ENCODE peak calls at places on chromosomes 12 and 14, in four cellular contexts. Q, L, E and A are unnamed samples.

GRCh38 chr12:95218164-95218851 is 701 bp downstream of the VEZT start:
- DNase-seq in Q (peak), L (no peak), E (no peak), A (peak)

GRCh38 chr12:92294676-92295440 is 149.2 kb upstream of the BTG1 start:
- DNase-seq in Q (no peak), L (no peak), E (no peak), A (no peak)

GRCh38 chr14:22560638-22561365 is 28.2 kb downstream of the DAD1 start:
- DNase-seq in Q (peak), L (no peak), E (no peak), A (no peak)

GRCh38 chr14:62015945-62016344 is 253.7 kb downstream of the SNAPC1 start:
- DNase-seq in Q (peak), L (no peak), E (no peak), A (no peak)

GRCh38 chr12:96578526-96579125 is 89.2 kb downstream of the CFAP54 start:
- DNase-seq in Q (peak), L (no peak), E (peak), A (peak)

GRCh38 chr12:6276936-6277615 is 33.4 kb upstream of the PLEKHG6 start:
- DNase-seq in Q (peak), L (no peak), E (no peak), A (no peak)

GRCh38 chr12:127822743-127823433 is 444.1 kb upstream of the TMEM132C start:
- DNase-seq in Q (no peak), L (no peak), E (no peak), A (no peak)

GRCh38 chr12:16118586-16118985 is 158.9 kb downstream of the SLC15A5 start:
- DNase-seq in Q (no peak), L (no peak), E (no peak), A (no peak)

GRCh38 chr12:45017916-45018315 is 33.0 kb downstream of the DBX2 start:
- DNase-seq in Q (no peak), L (no peak), E (no peak), A (no peak)

GRCh38 chr12:81296556-81297305 is 218.9 kb downstream of the ACSS3 start:
- DNase-seq in Q (peak), L (no peak), E (no peak), A (no peak)

GRCh38 chr12:43836455-43836989 is 641 bp downstream of the TMEM117 start:
- DNase-seq in Q (peak), L (no peak), E (no peak), A (no peak)

GRCh38 chr14:21978184-21978998 is 304.8 kb upstream of the OR4E1 start:
- DNase-seq in Q (peak), L (peak), E (peak), A (peak)

GRCh38 chr12:55721601-55722213 is 1.5 kb downstream of the RDH5 start:
- DNase-seq in Q (peak), L (peak), E (no peak), A (no peak)

GRCh38 chr12:65229441-65229840 is 49.0 kb upstream of the MSRB3 start:
- DNase-seq in Q (peak), L (no peak), E (no peak), A (peak)

GRCh38 chr14:63659726-63660125 is 18.1 kb upstream of the WDR89 start:
- DNase-seq in Q (peak), L (no peak), E (no peak), A (no peak)

GRCh38 chr12:33245459-33245858 is 194.2 kb downstream of the SYT10 start:
- DNase-seq in Q (no peak), L (no peak), E (no peak), A (no peak)

GRCh38 chr12:121814429-121815119 is 10.8 kb downstream of the SETD1B start:
- DNase-seq in Q (no peak), L (peak), E (no peak), A (no peak)

GRCh38 chr12:52202361-52203078 is 10.7 kb upstream of the KRT80 start:
- DNase-seq in Q (no peak), L (peak), E (no peak), A (no peak)

GRCh38 chr12:109134186-109134917 is 18.0 kb downstream of the ACACB start:
- DNase-seq in Q (peak), L (peak), E (peak), A (peak)

GRCh38 chr12:49296034-49296835 is 1.3 kb downstream of the PRPH start:
- DNase-seq in Q (peak), L (peak), E (no peak), A (peak)

GRCh38 chr14:103099081-103099732 is 4.7 kb downstream of the EXOC3L4 start:
- DNase-seq in Q (no peak), L (no peak), E (no peak), A (no peak)

GRCh38 chr14:89137514-89138163 is 279.4 kb downstream of the FOXN3 start:
- DNase-seq in Q (peak), L (no peak), E (peak), A (peak)

GRCh38 chr12:57194253-57194652 is 22.3 kb upstream of the NXPH4 start:
- DNase-seq in Q (no peak), L (no peak), E (no peak), A (no peak)

GRCh38 chr14:71309756-71310155 is 402.5 kb downstream of the PCNX1 start:
- DNase-seq in Q (no peak), L (no peak), E (no peak), A (no peak)

GRCh38 chr14:61925732-61926445 is 163.7 kb downstream of the SNAPC1 start:
- DNase-seq in Q (no peak), L (no peak), E (no peak), A (no peak)

GRCh38 chr14:104926619-104927431 is 2.1 kb downstream of the PLD4 start:
- DNase-seq in Q (no peak), L (peak), E (no peak), A (no peak)

GRCh38 chr14:59254911-59255545 is 66.6 kb downstream of the DAAM1 start:
- DNase-seq in Q (no peak), L (no peak), E (no peak), A (no peak)

GRCh38 chr14:102282751-102283465 is 22.1 kb downstream of the MOK start:
- DNase-seq in Q (no peak), L (no peak), E (no peak), A (no peak)

GRCh38 chr12:41566703-41567102 is 378.6 kb downstream of the PDZRN4 start:
- DNase-seq in Q (no peak), L (no peak), E (no peak), A (no peak)
- H3K27ac ChIP-seq in Q (no peak), L (no peak), E (no peak), A (no peak)

DNA sequence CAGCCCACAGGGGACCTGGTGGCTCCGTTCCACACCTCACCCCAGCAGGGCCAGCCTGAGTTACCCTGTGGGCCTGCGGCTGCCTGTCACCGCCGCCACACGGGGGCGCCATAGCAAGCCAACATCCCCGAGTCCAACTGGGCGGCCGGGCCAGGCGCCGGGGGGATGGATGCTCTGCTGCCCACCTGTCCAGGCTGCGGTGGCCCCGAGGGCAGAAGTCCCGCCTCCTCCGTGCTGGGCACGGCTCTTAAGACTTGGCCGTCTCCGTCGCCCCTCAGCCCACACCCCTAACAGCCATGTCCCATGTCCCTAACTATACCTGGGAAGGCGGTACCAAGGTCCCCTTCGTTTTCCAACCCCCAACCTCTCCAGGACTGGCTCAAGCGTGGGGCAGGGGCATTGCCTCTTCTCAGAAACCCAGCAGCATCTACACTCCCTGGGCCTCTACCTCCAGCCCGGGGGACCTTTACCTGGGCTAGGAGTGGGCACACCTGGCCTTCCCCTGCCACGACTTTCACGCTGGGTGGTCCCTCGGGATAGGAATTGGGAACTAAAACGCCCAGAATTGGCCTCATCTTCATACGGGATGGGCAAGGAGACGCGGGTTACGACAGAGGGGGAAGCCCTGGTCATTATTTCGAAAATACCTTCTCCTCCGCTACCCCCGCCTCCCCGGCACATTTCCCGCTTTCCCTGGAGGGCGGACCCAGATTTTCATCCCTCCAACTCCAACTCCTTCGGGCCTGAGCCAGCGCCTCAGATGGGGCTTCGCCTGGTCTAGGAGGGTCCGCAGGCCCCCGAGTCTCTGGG is 1.1 kb upstream of the CYP46A1 start:
- DNase-seq in Q (peak), L (peak), E (peak), A (peak)
- TF ChIP-seq CTCF in Q (peak), L (peak), E (peak), A (peak)

DNA sequence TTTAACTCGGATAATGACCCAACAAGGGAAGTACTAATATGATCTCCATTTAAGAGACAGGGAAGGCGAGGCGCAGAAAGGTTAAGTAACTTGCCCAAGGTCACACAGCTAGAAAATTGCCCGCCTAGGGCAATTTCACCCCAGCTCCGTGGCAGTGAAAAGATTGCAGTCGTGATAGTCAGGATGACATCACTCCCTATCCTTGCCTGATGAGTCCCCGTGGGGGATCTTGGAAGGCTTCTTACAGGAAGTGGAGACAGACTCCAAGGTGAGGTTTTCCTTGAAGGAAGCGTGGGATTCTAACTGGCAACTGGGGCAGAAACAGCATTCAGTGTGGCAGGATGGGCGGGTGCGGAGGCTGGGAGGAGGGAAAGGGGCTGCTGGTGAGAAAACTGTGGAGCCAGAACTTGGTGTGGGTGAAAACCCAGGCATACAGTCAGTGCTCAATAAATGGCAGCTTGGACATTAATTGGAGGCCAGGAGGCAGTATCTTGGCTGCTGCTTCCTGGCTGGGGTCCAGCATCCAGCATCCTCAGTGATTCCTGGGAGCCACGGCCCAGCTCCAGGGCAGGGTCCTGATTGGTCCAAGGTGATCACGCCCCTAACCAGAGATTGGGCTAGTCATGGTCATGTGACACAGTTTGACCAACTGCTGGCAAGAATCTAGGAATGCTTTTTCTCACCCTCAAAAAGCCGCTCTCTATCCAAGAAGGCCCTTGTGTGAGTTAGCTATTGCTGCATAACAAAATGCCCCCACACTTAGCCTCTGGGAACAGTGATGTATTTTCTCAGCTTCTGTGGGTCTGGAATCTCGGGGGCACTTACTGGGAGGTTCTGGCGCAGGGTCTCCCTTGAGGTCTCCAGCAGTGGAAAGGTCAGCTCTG is 118.8 kb upstream of the NCOR2 start:
- DNase-seq in Q (peak), L (no peak), E (no peak), A (peak)
- H3K27ac ChIP-seq in Q (peak), L (no peak), E (no peak), A (peak)

DNA sequence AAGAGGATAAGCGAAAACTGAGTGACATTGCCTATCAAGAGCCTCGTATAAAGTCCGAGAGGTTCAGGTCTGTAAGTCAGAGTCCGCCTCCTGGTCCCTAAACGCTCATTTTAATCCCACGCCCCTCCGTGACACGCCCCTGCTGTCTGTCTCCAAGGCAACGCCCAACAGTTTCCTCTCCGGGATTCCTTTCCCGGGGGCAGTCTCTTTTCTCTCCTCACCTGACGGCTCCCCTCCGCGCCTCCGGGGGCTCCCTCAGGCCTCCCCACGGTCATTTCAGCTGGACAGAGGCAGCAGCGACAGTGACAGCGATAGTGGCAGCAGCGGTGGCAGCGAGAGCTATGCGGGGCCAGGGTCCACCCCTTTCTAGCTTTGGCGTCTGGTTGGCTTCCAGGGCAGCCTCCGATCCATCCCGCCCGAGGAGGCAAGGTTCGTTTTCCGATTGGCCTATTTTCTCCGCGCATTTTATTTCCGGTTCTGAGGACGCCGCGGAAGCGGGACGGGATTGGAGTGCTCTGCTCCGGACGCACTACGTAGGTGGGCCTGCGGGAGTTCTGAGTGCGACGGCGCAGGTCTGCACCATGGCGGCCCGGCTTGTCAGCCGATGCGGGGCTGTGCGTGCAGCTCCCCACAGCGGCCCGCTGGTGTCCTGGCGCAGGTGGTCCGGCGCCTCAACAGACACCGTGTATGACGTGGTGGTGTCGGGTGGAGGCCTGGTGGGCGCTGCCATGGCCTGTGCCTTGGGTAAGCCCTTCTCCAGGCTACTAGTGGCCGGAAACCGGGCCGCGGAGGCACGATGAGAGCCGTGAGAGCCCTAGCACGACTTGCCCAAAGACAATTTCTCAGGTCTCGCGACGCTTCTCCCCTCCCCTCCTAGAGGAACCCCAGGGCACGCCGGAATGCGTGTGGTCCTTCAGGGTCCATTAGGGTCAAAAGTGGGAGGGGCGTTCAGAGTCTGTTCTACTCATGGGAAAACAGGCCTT is at the start of the genes COQ6 and FAM161B:
- DNase-seq in Q (peak), L (peak), E (peak), A (peak)
- TF ChIP-seq CTCF in Q (no peak), L (no peak), E (no peak), A (no peak)

DNA sequence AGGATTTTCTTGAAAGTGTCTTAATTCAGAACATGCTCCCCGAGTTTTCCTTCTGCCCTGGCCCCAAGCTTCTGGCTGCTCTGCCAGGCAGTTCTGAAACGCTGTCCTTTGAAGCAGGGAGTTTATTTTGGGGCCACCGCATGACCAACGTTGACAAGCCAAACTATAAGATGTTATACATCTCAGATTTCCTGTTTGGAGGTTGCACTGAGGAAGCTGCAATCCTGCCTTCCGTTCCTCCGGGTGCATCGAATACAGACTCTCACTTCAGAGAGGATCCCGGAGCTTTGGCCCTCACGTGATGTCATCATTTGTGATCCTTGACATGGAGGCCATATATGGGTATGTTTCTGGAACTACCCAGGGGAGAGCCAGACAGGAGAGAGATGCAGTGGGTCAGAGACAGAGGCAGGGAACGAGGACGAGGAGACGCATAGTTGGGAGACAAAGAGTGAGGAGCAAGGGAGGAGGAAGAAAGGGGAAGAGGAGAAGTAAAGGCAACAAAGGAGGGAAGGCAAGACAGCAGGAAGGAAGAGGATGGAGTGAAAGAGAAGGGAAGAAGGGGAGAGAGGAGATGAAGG is at the start of gene ASB2:
- DNase-seq in Q (no peak), L (no peak), E (no peak), A (no peak)
- H3K27ac ChIP-seq in Q (no peak), L (peak), E (no peak), A (no peak)

GRCh38 chr12:2797721-2798418 is 3.1 kb downstream of the FKBP4 start:
- DNase-seq in Q (no peak), L (no peak), E (no peak), A (no peak)
- TF ChIP-seq CTCF in Q (no peak), L (no peak), E (no peak), A (no peak)

DNA sequence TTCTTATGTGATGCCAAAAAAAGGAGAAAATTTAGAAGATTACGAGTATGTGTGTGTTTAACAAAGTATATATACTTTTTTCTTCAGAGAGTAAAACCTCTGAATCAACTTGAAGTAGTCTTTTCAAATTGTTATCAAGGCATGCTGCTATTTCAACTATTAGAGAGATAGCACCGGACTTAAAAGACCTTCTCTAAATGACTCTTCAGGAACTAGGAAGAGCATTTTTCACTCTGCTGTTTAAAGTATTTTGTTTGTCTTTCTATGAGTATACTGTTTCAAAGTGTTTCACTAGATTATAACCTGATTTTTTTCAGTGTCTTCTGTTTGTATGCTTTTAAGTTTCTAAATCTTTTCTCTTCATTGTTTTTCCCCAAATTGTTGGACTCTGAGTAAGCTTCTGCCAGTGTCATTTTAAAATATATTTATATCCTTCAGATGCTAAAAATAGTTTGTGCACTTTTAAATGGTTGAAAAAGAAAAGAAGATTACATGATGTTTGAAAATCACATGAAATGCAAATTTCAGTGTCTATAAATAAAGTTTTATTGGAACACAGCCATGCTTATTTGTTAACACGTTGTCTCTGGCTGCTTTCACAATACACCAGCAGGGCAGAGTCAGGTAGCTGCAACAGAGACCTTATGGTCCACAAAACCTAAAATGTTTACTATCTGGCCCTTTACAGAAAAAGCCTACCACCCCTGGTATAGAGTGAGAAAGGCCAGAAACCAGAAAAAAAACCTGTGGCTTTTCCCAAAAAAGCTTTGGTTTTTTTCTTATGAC is 21.3 kb downstream of the CRADD start:
- DNase-seq in Q (peak), L (no peak), E (no peak), A (no peak)
- H3K27ac ChIP-seq in Q (peak), L (no peak), E (no peak), A (no peak)